ENCODE peak calls at places on chromosomes 4 and X, in four cellular contexts. E is K562, R is HCT116, O is mammary epithelial cell. B is an unnamed sample.
A peak's percentile ranks its signal among the peaks of the same experiment; 100 is the strongest.

GRCh38 chr4:92304636-92305035 is 870 bp downstream of the GRID2 start:
- DNase-seq in O (no peak), E (no peak), R (no peak), B (no peak)

GRCh38 chrX:153966283-153966688 is 5.3 kb downstream of the HCFC1 start:
- DNase-seq in R (no peak), O (no peak), E (no peak), B (no peak)

GRCh38 chr4:26466871-26467270 is 23.4 kb downstream of the CCKAR start:
- DNase-seq in R (no peak), O (no peak), E (no peak), B (no peak)

GRCh38 chr4:167428172-167428571 is 193.9 kb upstream of the SPOCK3 start:
- DNase-seq in R (peak; percentile 46), O (no peak), E (no peak), B (no peak)

GRCh38 chr4:109649872-109650271 is 53.4 kb downstream of the CASP6 start:
- DNase-seq in O (no peak), E (no peak), R (no peak), B (no peak)

GRCh38 chr4:63700569-63700968 is 708.7 kb downstream of the TECRL start:
- DNase-seq in R (no peak), E (no peak), O (no peak), B (no peak)

GRCh38 chr4:150005537-150005936 is 72.7 kb upstream of the DCLK2 start:
- DNase-seq in E (no peak), O (no peak), R (no peak), B (no peak)

GRCh38 chr4:8506373-8507250 is 66.0 kb downstream of the TRMT44 start:
- DNase-seq in R (no peak), E (no peak), O (no peak), B (no peak)

GRCh38 chr4:138614462-138615142 is 372.5 kb upstream of the SLC7A11 start:
- DNase-seq in O (no peak), E (no peak), R (no peak), B (no peak)

GRCh38 chr4:59728496-59728895 is 1471.6 kb upstream of the ADGRL3 start:
- DNase-seq in O (no peak), R (no peak), E (no peak), B (no peak)

GRCh38 chrX:43970528-43970927 is 2.7 kb downstream of the NDP start:
- DNase-seq in R (no peak), E (no peak), O (peak; percentile 43), B (no peak)

GRCh38 chrX:66163849-66164401 is at the start of gene HEPH:
- DNase-seq in R (no peak), E (peak; percentile 79), O (peak; percentile 21), B (no peak)

GRCh38 chrX:144566592-144566991 is 680.7 kb upstream of the SPANXN1 start:
- DNase-seq in R (no peak), E (no peak), O (no peak), B (no peak)

GRCh38 chrX:47991263-47992092 is 12.3 kb downstream of the ZNF182 start:
- DNase-seq in E (no peak), O (peak; percentile 80), R (no peak), B (peak; percentile 21)

GRCh38 chr4:112145820-112146813 is 863 bp downstream of the FAM241A start:
- DNase-seq in O (peak; percentile 64), R (no peak), E (peak; percentile 67), B (no peak)

GRCh38 chr4:98572697-98573096 is 85.7 kb downstream of the TSPAN5 start:
- DNase-seq in O (no peak), R (no peak), E (no peak), B (no peak)

GRCh38 chrX:28979876-28980275 is 392.6 kb downstream of the IL1RAPL1 start:
- DNase-seq in R (no peak), O (no peak), E (no peak), B (no peak)

GRCh38 chr4:83219344-83219990 is 65.1 kb downstream of the COQ2 start:
- DNase-seq in E (no peak), O (peak; percentile 86), R (no peak), B (peak; percentile 57)

GRCh38 chr4:128859887-128860774 is 50.6 kb downstream of the JADE1 start:
- DNase-seq in R (no peak), E (no peak), O (no peak), B (no peak)

GRCh38 chrX:79084923-79085322 is 59.6 kb upstream of the GPR174 start:
- DNase-seq in R (no peak), O (no peak), E (no peak), B (no peak)

GRCh38 chr4:26887809-26888208 is 27.2 kb downstream of the STIM2 start:
- DNase-seq in E (no peak), O (no peak), R (no peak), B (no peak)

GRCh38 chr4:127421418-127421817 is 211.3 kb upstream of the INTU start:
- DNase-seq in R (no peak), E (no peak), O (no peak), B (no peak)

GRCh38 chr4:26753642-26754041 is 107.0 kb upstream of the STIM2 start:
- DNase-seq in O (no peak), E (no peak), R (no peak), B (no peak)

GRCh38 chrX:70979136-70979762 is 48.4 kb upstream of the SLC7A3 start:
- DNase-seq in R (no peak), E (peak; percentile 54), O (peak; percentile 19), B (no peak)

GRCh38 chr4:94127707-94128328 is 79.8 kb upstream of the SMARCAD1 start:
- DNase-seq in O (peak; percentile 19), R (peak; percentile 50), E (peak; percentile 29), B (no peak)

GRCh38 chrX:68710870-68711576 is 63.6 kb downstream of the STARD8 start:
- DNase-seq in E (peak; percentile 41), O (peak; percentile 25), R (peak; percentile 32), B (peak; percentile 13)

GRCh38 chr4:142817442-142817841 is 28.7 kb downstream of the INPP4B start:
- DNase-seq in E (no peak), R (peak; percentile 88), O (peak; percentile 88), B (peak; percentile 33)

GRCh38 chrX:63747331-63747730 is 37.7 kb downstream of the ARHGEF9 start:
- DNase-seq in R (no peak), E (no peak), O (peak; percentile 42), B (peak; percentile 2)

GRCh38 chr4:89287945-89288344 is 19.7 kb downstream of the GPRIN3 start:
- DNase-seq in O (no peak), R (no peak), E (no peak), B (no peak)

GRCh38 chrX:153342762-153343558 is 9.0 kb downstream of the ZNF275 start:
- DNase-seq in O (no peak), R (no peak), E (no peak), B (no peak)

GRCh38 chr4:55169352-55169959 is 44.1 kb upstream of the KDR start:
- DNase-seq in E (peak; percentile 49), R (no peak), O (no peak), B (no peak)

GRCh38 chr4:62588671-62589070 is 1388.5 kb downstream of the ADGRL3 start:
- DNase-seq in E (no peak), O (no peak), R (no peak), B (no peak)

GRCh38 chr4:89379541-89380035 is 72.0 kb upstream of the GPRIN3 start:
- DNase-seq in E (no peak), R (no peak), O (no peak), B (no peak)

GRCh38 chr4:9832640-9833039 is 51.2 kb downstream of the DRD5 start:
- DNase-seq in O (no peak), E (no peak), R (no peak), B (no peak)

GRCh38 chr4:139492429-139492828 is 38.5 kb downstream of the RAB33B start:
- DNase-seq in O (no peak), E (no peak), R (no peak), B (no peak)

GRCh38 chr4:48315728-48316630 is 25.4 kb upstream of the SLAIN2 start:
- DNase-seq in E (peak; percentile 73), O (peak; percentile 54), R (peak; percentile 66), B (no peak)

GRCh38 chr4:120557372-120557771 is 365.2 kb downstream of the PRDM5 start:
- DNase-seq in R (peak; percentile 18), E (no peak), O (no peak), B (no peak)

GRCh38 chrX:111585337-111585736 is 73.9 kb downstream of the SERTM2 start:
- DNase-seq in R (no peak), O (no peak), E (peak; percentile 5), B (no peak)

GRCh38 chrX:31271615-31272471 is 200.0 kb upstream of the FTHL17 start:
- DNase-seq in O (peak; percentile 49), R (no peak), E (no peak), B (no peak)
- H2AFZ ChIP-seq in O (peak overlapping the region; percentile 45), R (no peak overlapping the region), E (no peak overlapping the region), B (no peak overlapping the region)

DNA sequence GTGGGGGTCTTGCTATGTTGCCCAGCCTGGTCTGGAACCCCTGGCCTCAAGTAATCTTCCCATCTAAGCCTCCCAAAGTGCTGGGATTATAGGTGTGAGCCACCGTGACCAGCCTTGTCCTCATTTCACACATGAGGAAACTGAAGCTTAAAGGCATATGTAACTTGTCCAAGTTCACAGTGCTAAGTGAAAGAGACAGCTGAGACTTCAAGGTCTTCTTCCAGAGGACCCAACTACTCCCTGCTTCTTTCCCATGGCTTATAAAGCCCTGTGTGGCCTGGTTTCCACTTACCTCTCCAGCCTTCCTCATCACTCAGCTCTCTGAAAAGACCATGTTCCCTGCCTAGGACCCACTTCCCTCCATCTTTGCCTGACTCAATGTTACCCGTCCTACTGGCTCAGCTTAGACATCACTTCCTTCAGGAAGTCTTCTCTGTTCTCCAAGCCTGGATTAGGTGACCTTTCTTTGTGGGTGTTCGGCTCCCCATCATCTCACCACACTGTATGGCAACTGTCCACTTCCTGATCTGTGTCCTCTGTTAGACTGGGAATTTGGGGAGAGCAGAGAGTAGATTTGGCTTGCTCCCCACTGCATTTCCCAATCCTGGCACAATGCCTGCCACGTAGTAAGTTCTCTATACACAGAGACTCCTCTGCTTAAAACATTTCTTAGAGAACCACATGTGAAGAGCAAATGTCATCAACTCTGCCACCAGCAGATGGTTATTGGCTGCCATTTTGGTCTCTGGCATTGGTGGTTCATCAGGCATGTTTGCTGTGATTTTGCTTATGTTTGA is 30.4 kb upstream of the LAMP2 start:
- DNase-seq in E (no peak), O (no peak), R (no peak), B (no peak)
- H2AFZ ChIP-seq in E (peak overlapping the region; percentile 50), O (peak overlapping the region; percentile 60), R (no peak overlapping the region), B (no peak overlapping the region)

DNA sequence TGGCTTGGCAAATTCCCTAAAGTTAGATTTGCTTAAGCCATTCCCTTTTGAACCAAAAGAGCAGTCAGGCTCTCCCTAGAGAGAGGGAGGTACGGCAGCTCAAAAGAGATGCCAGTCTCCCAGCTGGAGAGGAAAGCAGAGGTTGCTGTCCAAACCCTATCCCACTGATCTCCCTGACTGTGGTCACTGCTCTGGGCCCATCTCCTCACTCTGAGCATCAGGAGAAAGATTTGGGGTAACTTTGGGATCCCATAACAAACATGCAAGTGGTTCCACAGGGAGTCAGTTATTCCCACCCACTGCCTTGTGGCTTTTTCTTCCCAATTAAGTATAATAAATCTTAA is 17.1 kb downstream of the ACSL1 start:
- DNase-seq in R (no peak), E (no peak), O (no peak), B (no peak)
- H2AFZ ChIP-seq in R (no peak overlapping the region), E (no peak overlapping the region), O (no peak overlapping the region), B (no peak overlapping the region)

GRCh38 chr4:24768604-24769003 is 26.8 kb upstream of the SOD3 start:
- DNase-seq in E (no peak), O (no peak), R (no peak), B (no peak)
- H2AFZ ChIP-seq in E (no peak overlapping the region), O (no peak overlapping the region), R (no peak overlapping the region), B (no peak overlapping the region)

DNA sequence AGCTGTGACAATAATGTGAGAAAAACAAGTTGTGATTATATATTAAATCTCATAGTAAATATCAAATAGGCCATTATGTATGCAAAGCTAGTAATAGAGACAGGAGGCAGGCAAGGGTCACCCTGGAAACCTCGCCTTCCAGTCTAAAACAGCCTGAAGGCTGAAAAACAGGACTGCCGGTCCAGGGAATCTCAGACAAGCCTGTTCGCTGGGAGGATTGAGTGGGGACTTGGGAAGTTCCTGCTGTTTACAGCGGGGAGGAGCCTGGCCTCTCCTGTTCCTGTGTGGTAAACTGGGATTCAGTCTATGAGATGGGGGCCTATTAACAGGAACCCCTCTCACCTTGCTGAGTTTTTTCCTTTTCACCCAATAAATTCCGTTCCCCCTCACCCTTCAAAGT is 2317.3 kb downstream of the PCDH7 start:
- DNase-seq in O (no peak), E (no peak), R (no peak), B (no peak)
- H2AFZ ChIP-seq in O (no peak overlapping the region), E (no peak overlapping the region), R (no peak overlapping the region), B (no peak overlapping the region)

B was measured in keratinocyte.